ENCODE peak calls at places on chromosome 16, in four cellular contexts. U, C, X and V are unnamed samples.

GRCh38 chr16:8675183-8676159 is 1.1 kb downstream of the ABAT start:
- DNase-seq in U (no peak), C (no peak), X (no peak), V (no peak)

GRCh38 chr16:8751481-8752311 is 45.7 kb downstream of the TMEM186 start:
- DNase-seq in U (no peak), C (no peak), X (peak), V (peak)

GRCh38 chr16:50680907-50681885 is at the start of gene SNX20:
- DNase-seq in U (peak), C (peak), X (no peak), V (no peak)

GRCh38 chr16:57045694-57046381 is 46.5 kb upstream of the CPNE2 start:
- DNase-seq in U (no peak), C (peak), X (no peak), V (peak)

GRCh38 chr16:66741971-66742396 is 9.4 kb downstream of the DYNC1LI2 start:
- DNase-seq in U (no peak), C (no peak), X (no peak), V (peak)

GRCh38 chr16:74691093-74691855 is 9.4 kb downstream of the MLKL start:
- DNase-seq in U (no peak), C (no peak), X (no peak), V (no peak)

GRCh38 chr16:56279132-56279531 is 87.8 kb downstream of the GNAO1 start:
- DNase-seq in U (no peak), C (no peak), X (no peak), V (no peak)

GRCh38 chr16:89723279-89724250 is 2.2 kb downstream of the ZNF276 start:
- DNase-seq in U (no peak), C (no peak), X (peak), V (no peak)

GRCh38 chr16:66250686-66251405 is 115.6 kb upstream of the CDH5 start:
- DNase-seq in U (no peak), C (no peak), X (peak), V (peak)

GRCh38 chr16:68086860-68087268 is 1.7 kb downstream of the NFATC3 start:
- DNase-seq in U (no peak), C (no peak), X (peak), V (no peak)
- H3K4me3 ChIP-seq in U (peak), C (peak), X (peak), V (peak)

GRCh38 chr16:592518-593306 is 2.8 kb downstream of the RAB40C start:
- DNase-seq in U (peak), C (peak), X (peak), V (no peak)
- TF ChIP-seq CTCF in U (no peak), C (peak), X (peak), V (no peak)

DNA sequence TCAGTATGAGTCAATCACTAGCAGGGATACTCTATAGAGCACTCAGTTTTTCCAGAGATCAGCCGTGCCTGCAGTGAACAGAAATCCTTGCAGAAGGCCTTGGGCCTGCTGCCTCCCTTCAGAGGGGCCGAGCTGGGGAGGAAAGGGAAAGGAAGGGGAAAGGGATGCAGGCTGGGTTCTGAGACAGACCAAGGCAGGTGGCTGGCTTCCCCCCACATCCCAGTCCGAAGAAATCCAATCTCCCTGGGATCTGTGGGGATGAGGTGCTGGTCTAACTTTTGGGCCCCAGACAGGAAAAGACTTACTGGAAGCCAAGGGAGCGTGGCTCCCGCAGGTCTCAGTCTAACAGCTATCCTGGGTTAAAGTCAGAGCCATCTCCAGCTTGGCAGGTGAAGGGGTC is 25.2 kb downstream of the SRL start:
- DNase-seq in U (no peak), C (no peak), X (no peak), V (no peak)
- H3K27ac ChIP-seq in U (no peak), C (no peak), X (no peak), V (no peak)

DNA sequence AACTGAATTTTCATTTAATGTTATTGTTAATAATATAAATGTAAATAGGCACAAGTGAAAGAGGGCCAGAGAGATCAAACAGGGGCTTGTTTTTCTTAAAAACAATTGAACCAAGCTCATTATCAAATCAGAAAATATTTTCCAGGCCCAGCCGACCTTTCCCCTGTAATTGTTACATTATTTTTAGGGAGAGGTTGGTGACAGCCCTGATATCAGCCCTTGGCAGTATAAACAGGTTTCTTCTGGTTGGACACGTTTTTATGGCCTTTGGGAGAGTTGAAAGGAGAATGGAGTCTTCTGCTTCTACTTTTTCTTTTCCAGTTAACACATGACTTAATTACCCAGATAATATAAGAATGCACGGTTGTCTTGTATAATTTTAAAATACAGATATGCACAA is 40.0 kb upstream of the COQ7 start:
- DNase-seq in U (no peak), C (no peak), X (no peak), V (no peak)
- H3K4me3 ChIP-seq in U (no peak), C (no peak), X (no peak), V (no peak)

DNA sequence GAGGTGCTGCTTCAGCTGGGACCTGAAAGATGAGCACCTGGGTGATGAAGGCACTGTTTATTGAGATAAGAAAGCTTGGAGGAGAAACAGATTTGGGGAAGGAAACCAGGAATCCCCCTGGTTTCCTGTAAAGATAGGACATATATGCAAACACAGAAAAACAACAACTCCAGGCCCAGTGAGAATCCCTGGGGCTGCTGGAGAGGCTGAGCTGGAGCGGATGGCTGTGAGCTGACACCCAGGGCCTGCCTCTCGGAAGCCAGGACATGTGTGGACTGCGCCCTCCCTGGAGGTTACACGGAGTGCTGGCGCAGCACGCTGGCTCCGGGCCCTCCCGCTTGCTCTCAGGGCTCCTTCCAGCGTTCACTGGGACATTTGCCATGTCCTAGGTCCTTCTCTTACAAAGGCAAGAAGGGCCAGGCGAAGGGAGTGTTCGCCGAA is 57.5 kb downstream of the CYB5B start:
- DNase-seq in U (peak), C (no peak), X (peak), V (peak)
- TF ChIP-seq CTCF in U (peak), C (no peak), X (no peak), V (no peak)

GRCh38 chr16:48050871-48051270 is 104.9 kb downstream of the ABCC12 start:
- DNase-seq in U (no peak), C (no peak), X (no peak), V (no peak)

GRCh38 chr16:48049832-48050231 is 106.0 kb downstream of the ABCC12 start:
- DNase-seq in U (no peak), C (no peak), X (no peak), V (no peak)

GRCh38 chr16:48047273-48047672 is 108.5 kb downstream of the ABCC12 start:
- DNase-seq in U (no peak), C (no peak), X (no peak), V (no peak)

GRCh38 chr16:48044117-48044516 is 111.7 kb downstream of the ABCC12 start:
- DNase-seq in U (no peak), C (no peak), X (no peak), V (no peak)

GRCh38 chr16:48047755-48048154 is 108.0 kb downstream of the ABCC12 start:
- DNase-seq in U (no peak), C (no peak), X (no peak), V (no peak)
- H3K27ac ChIP-seq in U (no peak), C (no peak), X (no peak), V (no peak)